ENCODE peak calls at places on chromosome 1, in seven cellular contexts. One of them, this sample, is unnamed.

GRCh38 chr1:200206761-200207160 is 179.3 kb downstream of the NR5A2 start:
- DNase-seq in mammary epithelial cell: peak
- DNase-seq in fibroblast of lung: peak
- DNase-seq in H1: no peak
- DNase-seq in A549: no peak
- DNase-seq in IMR-90: no peak
- DNase-seq in K562: no peak
- DNase-seq in this sample: no peak

GRCh38 chr1:180773210-180773865 is 139.4 kb upstream of the KIAA1614 start:
- DNase-seq in mammary epithelial cell: peak
- DNase-seq in fibroblast of lung: peak
- DNase-seq in H1: no peak
- DNase-seq in A549: peak
- DNase-seq in IMR-90: peak
- DNase-seq in K562: no peak
- DNase-seq in this sample: no peak

GRCh38 chr1:92975551-92976232 is 14.4 kb upstream of the DIPK1A start:
- DNase-seq in mammary epithelial cell: no peak
- DNase-seq in fibroblast of lung: no peak
- DNase-seq in H1: no peak
- DNase-seq in A549: no peak
- DNase-seq in IMR-90: no peak
- DNase-seq in K562: no peak
- DNase-seq in this sample: no peak

GRCh38 chr1:170776777-170777176 is 112.8 kb downstream of the PRRX1 start:
- DNase-seq in mammary epithelial cell: no peak
- DNase-seq in fibroblast of lung: no peak
- DNase-seq in H1: no peak
- DNase-seq in A549: no peak
- DNase-seq in IMR-90: no peak
- DNase-seq in K562: no peak
- DNase-seq in this sample: no peak

GRCh38 chr1:243715285-243715684 is 134.8 kb downstream of the AKT3 start:
- DNase-seq in mammary epithelial cell: no peak
- DNase-seq in fibroblast of lung: no peak
- DNase-seq in H1: no peak
- DNase-seq in A549: no peak
- DNase-seq in IMR-90: no peak
- DNase-seq in K562: no peak
- DNase-seq in this sample: no peak

GRCh38 chr1:179447489-179447888 is 81.7 kb downstream of the AXDND1 start:
- DNase-seq in mammary epithelial cell: peak
- DNase-seq in fibroblast of lung: no peak
- DNase-seq in H1: no peak
- DNase-seq in A549: no peak
- DNase-seq in IMR-90: peak
- DNase-seq in K562: peak
- DNase-seq in this sample: peak

GRCh38 chr1:30905898-30906620 is 2.5 kb downstream of the SDC3 start:
- DNase-seq in mammary epithelial cell: no peak
- DNase-seq in fibroblast of lung: no peak
- DNase-seq in H1: no peak
- DNase-seq in A549: no peak
- DNase-seq in IMR-90: no peak
- DNase-seq in K562: no peak
- DNase-seq in this sample: no peak

GRCh38 chr1:80218112-80218511 is 1211.6 kb upstream of the ADGRL4 start:
- DNase-seq in mammary epithelial cell: peak
- DNase-seq in fibroblast of lung: peak
- DNase-seq in H1: no peak
- DNase-seq in A549: no peak
- DNase-seq in IMR-90: peak
- DNase-seq in K562: no peak
- DNase-seq in this sample: no peak

GRCh38 chr1:36175137-36176095 is 19.5 kb downstream of the MAP7D1 start:
- DNase-seq in mammary epithelial cell: no peak
- DNase-seq in fibroblast of lung: peak
- DNase-seq in H1: no peak
- DNase-seq in A549: no peak
- DNase-seq in IMR-90: peak
- DNase-seq in K562: no peak
- DNase-seq in this sample: no peak

GRCh38 chr1:10722803-10723202 is 73.6 kb downstream of the CASZ1 start:
- DNase-seq in mammary epithelial cell: peak
- DNase-seq in fibroblast of lung: no peak
- DNase-seq in H1: no peak
- DNase-seq in A549: no peak
- DNase-seq in IMR-90: no peak
- DNase-seq in K562: no peak
- DNase-seq in this sample: no peak

GRCh38 chr1:10720635-10721034 is 75.8 kb downstream of the CASZ1 start:
- DNase-seq in mammary epithelial cell: no peak
- DNase-seq in fibroblast of lung: no peak
- DNase-seq in H1: no peak
- DNase-seq in A549: no peak
- DNase-seq in IMR-90: no peak
- DNase-seq in K562: no peak
- DNase-seq in this sample: no peak

GRCh38 chr1:10724052-10724494 is 72.4 kb downstream of the CASZ1 start:
- DNase-seq in mammary epithelial cell: peak
- DNase-seq in fibroblast of lung: peak
- DNase-seq in H1: no peak
- DNase-seq in A549: peak
- DNase-seq in IMR-90: peak
- DNase-seq in K562: no peak
- DNase-seq in this sample: no peak

GRCh38 chr1:10723317-10723716 is 73.1 kb downstream of the CASZ1 start:
- DNase-seq in mammary epithelial cell: no peak
- DNase-seq in fibroblast of lung: no peak
- DNase-seq in H1: no peak
- DNase-seq in A549: no peak
- DNase-seq in IMR-90: no peak
- DNase-seq in K562: no peak
- DNase-seq in this sample: no peak

GRCh38 chr1:10721381-10722321 is 74.8 kb downstream of the CASZ1 start:
- DNase-seq in mammary epithelial cell: no peak
- DNase-seq in fibroblast of lung: no peak
- DNase-seq in H1: no peak
- DNase-seq in A549: no peak
- DNase-seq in IMR-90: no peak
- DNase-seq in K562: no peak
- DNase-seq in this sample: no peak
- H3K4me2 ChIP-seq in mammary epithelial cell: no peak
- H3K4me2 ChIP-seq in fibroblast of lung: no peak
- H3K4me2 ChIP-seq in H1: no peak
- H3K4me2 ChIP-seq in A549: no peak
- H3K4me2 ChIP-seq in IMR-90: no peak
- H3K4me2 ChIP-seq in K562: peak
- H3K4me2 ChIP-seq in this sample: no peak

GRCh38 chr1:184322253-184322652 is 64.6 kb upstream of the C1orf21 start:
- DNase-seq in mammary epithelial cell: no peak
- DNase-seq in fibroblast of lung: no peak
- DNase-seq in H1: no peak
- DNase-seq in A549: no peak
- DNase-seq in IMR-90: no peak
- DNase-seq in K562: no peak
- DNase-seq in this sample: no peak
- H3K4me2 ChIP-seq in mammary epithelial cell: no peak
- H3K4me2 ChIP-seq in fibroblast of lung: no peak
- H3K4me2 ChIP-seq in H1: no peak
- H3K4me2 ChIP-seq in A549: no peak
- H3K4me2 ChIP-seq in IMR-90: no peak
- H3K4me2 ChIP-seq in K562: no peak
- H3K4me2 ChIP-seq in this sample: no peak

GRCh38 chr1:115172270-115172669 is 83.0 kb upstream of the TSPAN2 start:
- DNase-seq in mammary epithelial cell: no peak
- DNase-seq in fibroblast of lung: no peak
- DNase-seq in H1: no peak
- DNase-seq in A549: no peak
- DNase-seq in IMR-90: no peak
- DNase-seq in K562: no peak
- DNase-seq in this sample: no peak

GRCh38 chr1:115170972-115171392 is 81.7 kb upstream of the TSPAN2 start:
- DNase-seq in mammary epithelial cell: no peak
- DNase-seq in fibroblast of lung: peak
- DNase-seq in H1: no peak
- DNase-seq in A549: no peak
- DNase-seq in IMR-90: no peak
- DNase-seq in K562: no peak
- DNase-seq in this sample: no peak

GRCh38 chr1:115170396-115170795 is 81.1 kb upstream of the TSPAN2 start:
- DNase-seq in mammary epithelial cell: no peak
- DNase-seq in fibroblast of lung: no peak
- DNase-seq in H1: no peak
- DNase-seq in A549: no peak
- DNase-seq in IMR-90: no peak
- DNase-seq in K562: no peak
- DNase-seq in this sample: no peak

GRCh38 chr1:115175596-115175995 is 86.3 kb upstream of the TSPAN2 start:
- DNase-seq in mammary epithelial cell: no peak
- DNase-seq in fibroblast of lung: no peak
- DNase-seq in H1: no peak
- DNase-seq in A549: no peak
- DNase-seq in IMR-90: no peak
- DNase-seq in K562: no peak
- DNase-seq in this sample: no peak

DNA sequence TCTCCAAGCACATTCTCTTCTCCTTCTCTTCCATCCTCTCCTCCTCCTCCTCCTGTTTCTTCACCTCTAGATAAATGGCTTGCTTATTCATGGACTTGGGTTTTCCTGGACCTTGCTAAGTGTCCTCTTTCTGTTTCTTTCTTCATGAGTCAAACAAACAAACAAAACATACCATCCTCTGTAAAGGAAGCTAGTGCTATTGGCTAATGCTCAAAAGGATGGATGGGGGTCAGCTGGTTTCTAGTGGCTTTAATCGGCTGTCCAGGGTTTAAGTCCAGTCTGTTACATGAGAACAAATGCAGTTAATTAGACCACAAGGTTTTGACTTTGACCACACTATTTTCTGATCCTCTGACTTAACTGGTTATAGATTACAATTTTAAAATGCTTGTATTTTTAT is 83.8 kb upstream of the TSPAN2 start:
- DNase-seq in mammary epithelial cell: no peak
- DNase-seq in fibroblast of lung: no peak
- DNase-seq in H1: no peak
- DNase-seq in A549: no peak
- DNase-seq in IMR-90: peak
- DNase-seq in K562: no peak
- DNase-seq in this sample: no peak
- H3K4me2 ChIP-seq in mammary epithelial cell: no peak
- H3K4me2 ChIP-seq in fibroblast of lung: no peak
- H3K4me2 ChIP-seq in H1: no peak
- H3K4me2 ChIP-seq in A549: no peak
- H3K4me2 ChIP-seq in IMR-90: no peak
- H3K4me2 ChIP-seq in K562: no peak
- H3K4me2 ChIP-seq in this sample: no peak

GRCh38 chr1:185263780-185264179 is 53.3 kb downstream of the IVNS1ABP start:
- DNase-seq in mammary epithelial cell: no peak
- DNase-seq in fibroblast of lung: no peak
- DNase-seq in H1: no peak
- DNase-seq in A549: no peak
- DNase-seq in IMR-90: no peak
- DNase-seq in K562: no peak
- DNase-seq in this sample: no peak

GRCh38 chr1:185263292-185263691 is 53.8 kb downstream of the IVNS1ABP start:
- DNase-seq in mammary epithelial cell: no peak
- DNase-seq in fibroblast of lung: no peak
- DNase-seq in H1: no peak
- DNase-seq in A549: no peak
- DNase-seq in IMR-90: no peak
- DNase-seq in K562: no peak
- DNase-seq in this sample: no peak

GRCh38 chr1:185262151-185262550 is 54.9 kb downstream of the IVNS1ABP start:
- DNase-seq in mammary epithelial cell: no peak
- DNase-seq in fibroblast of lung: no peak
- DNase-seq in H1: no peak
- DNase-seq in A549: no peak
- DNase-seq in IMR-90: no peak
- DNase-seq in K562: no peak
- DNase-seq in this sample: no peak

GRCh38 chr1:185257947-185258203 is 59.2 kb downstream of the IVNS1ABP start:
- DNase-seq in mammary epithelial cell: peak
- DNase-seq in fibroblast of lung: peak
- DNase-seq in H1: no peak
- DNase-seq in A549: no peak
- DNase-seq in IMR-90: peak
- DNase-seq in K562: no peak
- DNase-seq in this sample: no peak

DNA sequence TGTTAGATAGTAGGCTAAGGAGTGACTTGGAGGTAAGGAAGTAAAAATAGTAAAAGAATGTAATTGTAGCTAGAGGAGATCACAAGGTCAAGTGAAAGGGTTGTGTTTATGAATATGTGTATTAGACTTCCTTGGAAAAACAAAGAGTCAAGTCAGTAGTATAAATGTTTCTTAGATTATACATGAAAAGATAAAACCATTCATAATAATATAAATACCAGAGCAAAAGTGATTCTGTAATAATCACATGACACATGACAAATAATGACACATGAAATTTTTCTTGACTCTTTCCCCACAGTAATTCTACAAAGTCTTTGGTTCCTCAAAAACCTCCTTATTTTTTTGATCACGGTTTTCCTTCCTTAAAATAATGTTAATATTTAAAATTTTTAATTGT is 56.4 kb downstream of the IVNS1ABP start:
- DNase-seq in mammary epithelial cell: no peak
- DNase-seq in fibroblast of lung: no peak
- DNase-seq in H1: no peak
- DNase-seq in A549: no peak
- DNase-seq in IMR-90: peak
- DNase-seq in K562: no peak
- DNase-seq in this sample: no peak
- H3K4me2 ChIP-seq in mammary epithelial cell: no peak
- H3K4me2 ChIP-seq in fibroblast of lung: no peak
- H3K4me2 ChIP-seq in H1: no peak
- H3K4me2 ChIP-seq in A549: no peak
- H3K4me2 ChIP-seq in IMR-90: no peak
- H3K4me2 ChIP-seq in K562: no peak
- H3K4me2 ChIP-seq in this sample: no peak

GRCh38 chr1:164587617-164588367 is 28.8 kb downstream of the PBX1 start:
- DNase-seq in mammary epithelial cell: no peak
- DNase-seq in fibroblast of lung: no peak
- DNase-seq in H1: no peak
- DNase-seq in A549: no peak
- DNase-seq in IMR-90: no peak
- DNase-seq in K562: no peak
- DNase-seq in this sample: no peak
- H3K4me2 ChIP-seq in mammary epithelial cell: no peak
- H3K4me2 ChIP-seq in fibroblast of lung: peak
- H3K4me2 ChIP-seq in H1: peak
- H3K4me2 ChIP-seq in A549: peak
- H3K4me2 ChIP-seq in IMR-90: peak
- H3K4me2 ChIP-seq in K562: no peak
- H3K4me2 ChIP-seq in this sample: no peak

This sample was measured in DND-41.